ENCODE peak calls at places on chromosomes 6 and 20, in nine cellular contexts. K, C, Y, Q, R, F, E, L and P are unnamed samples.

GRCh38 chr20:20452254-20452676 is 84.4 kb downstream of the INSM1 start:
- DNase-seq in K (peak), C (peak), Y (peak), Q (peak), R (peak), F (no peak), E (peak), L (peak), P (no peak)

GRCh38 chr6:10837997-10838793 is at the start of gene MAK:
- DNase-seq in K (peak), C (peak), Y (peak), Q (peak), R (peak), F (peak), E (peak), L (peak), P (peak)

GRCh38 chr6:40409716-40410397 is 177.3 kb downstream of the LRFN2 start:
- DNase-seq in K (no peak), C (no peak), Y (no peak), Q (no peak), R (no peak), F (peak), E (no peak), L (no peak), P (no peak)

GRCh38 chr20:49973964-49974363 is 8.8 kb upstream of the SNAI1 start:
- DNase-seq in K (no peak), C (no peak), Y (no peak), Q (no peak), R (no peak), F (no peak), E (no peak), L (no peak), P (no peak)

GRCh38 chr6:99868074-99868702 is 125.8 kb downstream of the MCHR2 start:
- DNase-seq in K (peak), C (peak), Y (peak), Q (peak), R (peak), F (peak), E (peak), L (peak), P (no peak)

GRCh38 chr6:44192428-44193041 is 24.2 kb upstream of the MYMX start:
- DNase-seq in K (peak), C (no peak), Y (no peak), Q (no peak), R (no peak), F (no peak), E (no peak), L (no peak), P (no peak)

GRCh38 chr20:354298-354977 is 7.5 kb downstream of the NRSN2 start:
- DNase-seq in K (peak), C (peak), Y (peak), Q (peak), R (peak), F (peak), E (peak), L (peak), P (no peak)

GRCh38 chr6:107633680-107634141 is 143.8 kb downstream of the SOBP start:
- DNase-seq in K (no peak), C (no peak), Y (no peak), Q (no peak), R (no peak), F (no peak), E (no peak), L (no peak), P (no peak)

GRCh38 chr20:41018153-41018552 is 10.5 kb upstream of the TOP1 start:
- DNase-seq in K (no peak), C (no peak), Y (no peak), Q (no peak), R (no peak), F (no peak), E (no peak), L (no peak), P (no peak)

GRCh38 chr6:16230953-16231352 is 7.4 kb upstream of the GMPR start:
- DNase-seq in K (no peak), C (no peak), Y (no peak), Q (no peak), R (no peak), F (no peak), E (no peak), L (no peak), P (no peak)

GRCh38 chr6:528989-529388 is 127.9 kb downstream of the HUS1B start:
- DNase-seq in K (no peak), C (no peak), Y (no peak), Q (no peak), R (no peak), F (no peak), E (no peak), L (no peak), P (no peak)

GRCh38 chr20:6735913-6736845 is 31.3 kb upstream of the BMP2 start:
- DNase-seq in K (peak), C (no peak), Y (no peak), Q (no peak), R (no peak), F (no peak), E (no peak), L (no peak), P (no peak)

GRCh38 chr6:111478749-111479148 is 4.3 kb downstream of the REV3L start:
- DNase-seq in K (peak), C (peak), Y (peak), Q (no peak), R (no peak), F (peak), E (peak), L (no peak), P (no peak)

GRCh38 chr6:114747995-114748625 is 405.3 kb upstream of the HS3ST5 start:
- DNase-seq in K (peak), C (peak), Y (peak), Q (peak), R (no peak), F (peak), E (peak), L (peak), P (no peak)

GRCh38 chr6:89482136-89482535 is 49.2 kb downstream of the ANKRD6 start:
- DNase-seq in K (no peak), C (no peak), Y (peak), Q (no peak), R (no peak), F (no peak), E (peak), L (no peak), P (no peak)

GRCh38 chr6:165889636-165890403 is 226.8 kb upstream of the PDE10A start:
- DNase-seq in K (peak), C (peak), Y (peak), Q (no peak), R (no peak), F (no peak), E (peak), L (no peak), P (no peak)

GRCh38 chr6:6788394-6789020 is 200.0 kb downstream of the LY86 start:
- DNase-seq in K (peak), C (no peak), Y (peak), Q (no peak), R (no peak), F (no peak), E (no peak), L (no peak), P (no peak)

GRCh38 chr6:75397806-75398465 is 95.7 kb downstream of the FILIP1 start:
- DNase-seq in K (no peak), C (peak), Y (no peak), Q (no peak), R (no peak), F (no peak), E (peak), L (no peak), P (no peak)